ENCODE peak calls at places on chromosomes 12 and 14, in eight cellular contexts. One of them, this sample, is unnamed. For H3K36me3 and H3K9me3, the result is how much of the 10 kb centered on the place peaks cover.

GRCh38 chr14:43168374-43168925 is 1338.6 kb downstream of the FSCB start:
- DNase-seq in Peyer's patch: no peak
- DNase-seq in adrenal gland: no peak
- DNase-seq in tibial artery: no peak
- DNase-seq in ovary: no peak
- DNase-seq in kidney: no peak
- DNase-seq in CD8-positive, alpha-beta T cell: no peak
- DNase-seq in lung: no peak
- DNase-seq in this sample: no peak

GRCh38 chr14:68786491-68787234 is 6.2 kb downstream of the ZFP36L1 start:
- DNase-seq in ovary: peak
- DNase-seq in Peyer's patch: peak
- DNase-seq in adrenal gland: peak
- DNase-seq in kidney: no peak
- DNase-seq in lung: no peak
- DNase-seq in tibial artery: no peak
- DNase-seq in CD8-positive, alpha-beta T cell: no peak
- DNase-seq in this sample: peak

GRCh38 chr12:80700327-80700726 is 7.1 kb upstream of the MYF6 start:
- DNase-seq in kidney: no peak
- DNase-seq in ovary: no peak
- DNase-seq in Peyer's patch: no peak
- DNase-seq in lung: no peak
- DNase-seq in adrenal gland: no peak
- DNase-seq in CD8-positive, alpha-beta T cell: no peak
- DNase-seq in tibial artery: no peak
- DNase-seq in this sample: no peak

GRCh38 chr12:33988888-33989287 is 33.4 kb upstream of the ALG10 start:
- DNase-seq in lung: no peak
- DNase-seq in tibial artery: no peak
- DNase-seq in ovary: no peak
- DNase-seq in Peyer's patch: no peak
- DNase-seq in CD8-positive, alpha-beta T cell: no peak
- DNase-seq in adrenal gland: no peak
- DNase-seq in kidney: no peak
- DNase-seq in this sample: no peak

GRCh38 chr12:1434296-1434955 is 160.0 kb downstream of the FBXL14 start:
- DNase-seq in tibial artery: no peak
- DNase-seq in adrenal gland: no peak
- DNase-seq in lung: no peak
- DNase-seq in kidney: no peak
- DNase-seq in CD8-positive, alpha-beta T cell: no peak
- DNase-seq in ovary: no peak
- DNase-seq in Peyer's patch: no peak
- DNase-seq in this sample: no peak

GRCh38 chr12:47270782-47271664 is 191.3 kb upstream of the AMIGO2 start:
- DNase-seq in Peyer's patch: no peak
- DNase-seq in tibial artery: no peak
- DNase-seq in kidney: no peak
- DNase-seq in CD8-positive, alpha-beta T cell: no peak
- DNase-seq in lung: no peak
- DNase-seq in ovary: no peak
- DNase-seq in adrenal gland: no peak
- DNase-seq in this sample: no peak

GRCh38 chr12:54890339-54890738 is 36.0 kb downstream of the MUCL1 start:
- DNase-seq in Peyer's patch: no peak
- DNase-seq in lung: no peak
- DNase-seq in adrenal gland: no peak
- DNase-seq in tibial artery: no peak
- DNase-seq in CD8-positive, alpha-beta T cell: no peak
- DNase-seq in kidney: no peak
- DNase-seq in ovary: no peak
- DNase-seq in this sample: no peak

GRCh38 chr12:127178463-127178862 is 1088.5 kb upstream of the TMEM132C start:
- DNase-seq in CD8-positive, alpha-beta T cell: no peak
- DNase-seq in ovary: no peak
- DNase-seq in kidney: no peak
- DNase-seq in adrenal gland: no peak
- DNase-seq in tibial artery: no peak
- DNase-seq in Peyer's patch: no peak
- DNase-seq in lung: no peak
- DNase-seq in this sample: no peak

GRCh38 chr14:101809671-101810514 is 48.4 kb downstream of the PPP2R5C start:
- DNase-seq in Peyer's patch: peak
- DNase-seq in kidney: peak
- DNase-seq in adrenal gland: peak
- DNase-seq in CD8-positive, alpha-beta T cell: peak
- DNase-seq in lung: peak
- DNase-seq in ovary: peak
- DNase-seq in tibial artery: peak
- DNase-seq in this sample: peak

DNA sequence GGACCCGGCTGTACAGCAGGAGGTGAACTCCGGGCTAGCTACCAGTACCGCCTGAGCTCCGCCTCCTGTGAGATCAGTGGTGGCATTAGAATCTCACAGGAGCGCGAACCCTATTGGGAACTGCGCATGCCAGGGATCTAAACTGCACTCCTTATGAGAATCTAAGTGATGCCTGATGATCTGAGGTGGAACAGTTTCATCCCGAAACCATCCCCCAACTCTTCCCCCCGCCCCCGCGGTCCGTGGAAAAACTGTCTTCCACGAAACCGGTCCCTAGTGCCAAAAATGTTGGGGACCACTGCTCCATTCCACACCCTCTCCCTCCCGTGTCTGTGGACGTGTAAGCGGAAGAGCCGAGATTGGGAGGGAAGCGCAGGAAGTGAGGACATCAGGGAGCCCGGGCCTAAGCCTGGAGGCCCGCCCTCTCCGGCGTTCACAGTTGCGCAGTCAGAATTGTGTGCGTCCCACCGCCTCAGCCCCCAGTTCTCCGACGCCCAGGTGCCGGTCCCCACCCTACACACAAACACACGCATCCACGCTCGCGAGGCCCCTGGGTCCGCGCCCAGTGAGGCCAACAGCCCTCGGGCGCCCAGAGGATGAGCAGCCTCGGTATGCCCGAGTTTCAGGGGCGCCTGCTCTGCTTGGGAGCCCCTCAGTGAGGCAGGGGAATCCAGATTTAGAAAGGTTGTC is 1.8 kb upstream of the RNASE4 start:
- DNase-seq in adrenal gland: peak
- DNase-seq in Peyer's patch: peak
- DNase-seq in tibial artery: peak
- DNase-seq in kidney: peak
- DNase-seq in CD8-positive, alpha-beta T cell: peak
- DNase-seq in ovary: peak
- DNase-seq in lung: peak
- DNase-seq in this sample: peak
- TF ChIP-seq CTCF in adrenal gland: no peak
- TF ChIP-seq CTCF in Peyer's patch: no peak
- TF ChIP-seq CTCF in tibial artery: no peak
- TF ChIP-seq CTCF in kidney: no peak
- TF ChIP-seq CTCF in CD8-positive, alpha-beta T cell: no peak
- TF ChIP-seq CTCF in ovary: peak
- TF ChIP-seq CTCF in lung: no peak
- TF ChIP-seq CTCF in this sample: no peak

GRCh38 chr14:77109656-77110055 is 11.6 kb downstream of the CIPC start:
- DNase-seq in ovary: no peak
- DNase-seq in lung: no peak
- DNase-seq in CD8-positive, alpha-beta T cell: no peak
- DNase-seq in Peyer's patch: no peak
- DNase-seq in adrenal gland: no peak
- DNase-seq in kidney: no peak
- DNase-seq in tibial artery: no peak
- DNase-seq in this sample: no peak

GRCh38 chr14:77113644-77114043 is 15.6 kb downstream of the CIPC start:
- DNase-seq in CD8-positive, alpha-beta T cell: no peak
- DNase-seq in Peyer's patch: no peak
- DNase-seq in tibial artery: no peak
- DNase-seq in lung: no peak
- DNase-seq in adrenal gland: peak
- DNase-seq in kidney: peak
- DNase-seq in ovary: no peak
- DNase-seq in this sample: no peak

GRCh38 chr14:77110286-77110685 is 12.2 kb downstream of the CIPC start:
- DNase-seq in adrenal gland: no peak
- DNase-seq in tibial artery: no peak
- DNase-seq in kidney: no peak
- DNase-seq in ovary: no peak
- DNase-seq in lung: no peak
- DNase-seq in Peyer's patch: no peak
- DNase-seq in CD8-positive, alpha-beta T cell: no peak
- DNase-seq in this sample: no peak

GRCh38 chr14:77108753-77109152 is 10.7 kb downstream of the CIPC start:
- DNase-seq in Peyer's patch: no peak
- DNase-seq in adrenal gland: no peak
- DNase-seq in tibial artery: no peak
- DNase-seq in kidney: no peak
- DNase-seq in CD8-positive, alpha-beta T cell: no peak
- DNase-seq in lung: no peak
- DNase-seq in ovary: no peak
- DNase-seq in this sample: no peak

DNA sequence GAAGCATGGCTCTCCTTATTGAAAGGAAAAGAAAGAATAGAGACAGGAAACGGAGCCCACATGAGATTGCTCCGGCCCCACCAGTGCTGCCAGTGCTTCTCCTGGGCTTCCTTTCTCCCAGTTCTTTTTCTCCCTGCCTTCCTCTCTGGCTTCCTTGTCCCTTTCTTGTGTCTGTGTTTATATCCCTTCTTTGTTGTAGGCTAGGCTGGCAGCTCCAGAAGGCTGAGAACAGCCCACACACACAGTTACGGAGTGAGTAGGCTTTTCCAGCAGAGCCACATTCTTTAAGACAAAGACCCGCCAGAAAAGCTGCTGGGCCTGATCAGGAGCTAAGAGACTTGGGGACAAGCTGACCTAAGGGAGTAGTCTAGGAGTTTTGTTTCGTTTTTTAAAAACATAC is 13.0 kb downstream of the CIPC start:
- DNase-seq in Peyer's patch: no peak
- DNase-seq in ovary: no peak
- DNase-seq in kidney: no peak
- DNase-seq in lung: no peak
- DNase-seq in adrenal gland: no peak
- DNase-seq in tibial artery: no peak
- DNase-seq in CD8-positive, alpha-beta T cell: no peak
- DNase-seq in this sample: peak
- H3K36me3 ChIP-seq in Peyer's patch: half or more
- H3K36me3 ChIP-seq in ovary: under half
- H3K36me3 ChIP-seq in kidney: under half
- H3K36me3 ChIP-seq in lung: under half
- H3K36me3 ChIP-seq in adrenal gland: half or more
- H3K36me3 ChIP-seq in tibial artery: half or more
- H3K36me3 ChIP-seq in CD8-positive, alpha-beta T cell: under half
- H3K36me3 ChIP-seq in this sample: under half

GRCh38 chr12:122230798-122231197 is 4.9 kb upstream of the DIABLO start:
- DNase-seq in lung: no peak
- DNase-seq in CD8-positive, alpha-beta T cell: no peak
- DNase-seq in Peyer's patch: no peak
- DNase-seq in ovary: no peak
- DNase-seq in adrenal gland: no peak
- DNase-seq in tibial artery: no peak
- DNase-seq in kidney: no peak
- DNase-seq in this sample: no peak
- H3K9me3 ChIP-seq in lung: under half
- H3K9me3 ChIP-seq in CD8-positive, alpha-beta T cell: under half
- H3K9me3 ChIP-seq in Peyer's patch: under half
- H3K9me3 ChIP-seq in ovary: under half
- H3K9me3 ChIP-seq in adrenal gland: under half
- H3K9me3 ChIP-seq in tibial artery: under half
- H3K9me3 ChIP-seq in kidney: under half
- H3K9me3 ChIP-seq in this sample: under half

DNA sequence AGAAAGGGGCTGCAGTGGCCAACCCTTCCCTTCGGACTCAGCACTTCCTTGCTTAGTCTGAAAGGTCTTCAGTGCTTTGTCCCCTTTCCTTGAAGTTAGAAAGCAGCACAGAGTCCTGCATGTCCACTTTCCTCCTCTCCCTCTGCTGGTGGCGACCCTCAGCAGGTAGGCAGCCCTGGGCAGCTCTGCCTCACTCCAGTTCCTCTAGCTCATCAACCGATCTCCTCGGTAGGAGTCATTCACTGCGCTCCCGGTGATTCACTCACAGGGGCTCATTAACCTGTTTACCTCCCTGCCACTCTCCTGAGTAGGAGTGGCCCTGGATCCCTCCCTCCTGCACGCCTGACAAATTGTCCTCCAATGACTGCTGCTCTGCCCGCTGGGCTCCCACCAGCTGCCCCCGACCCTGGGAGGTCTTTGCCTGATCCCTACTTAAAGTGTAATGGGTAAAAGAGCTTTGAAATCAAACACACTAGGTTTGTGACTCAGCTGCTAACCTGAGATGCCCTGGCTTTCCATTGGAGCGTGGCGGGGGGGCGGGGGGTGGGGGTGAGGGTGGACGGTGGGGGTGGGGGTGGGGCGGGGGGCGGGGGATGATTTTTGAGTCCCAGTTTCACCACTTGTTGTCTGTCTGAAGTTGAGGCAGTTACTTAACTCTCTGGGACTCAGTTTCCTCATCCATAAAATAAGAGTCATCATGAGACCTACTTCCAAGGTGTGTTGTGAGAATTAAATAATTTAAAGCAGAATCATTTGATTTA is 4.2 kb downstream of the SCNN1A start:
- DNase-seq in kidney: peak
- DNase-seq in Peyer's patch: peak
- DNase-seq in lung: peak
- DNase-seq in CD8-positive, alpha-beta T cell: no peak
- DNase-seq in tibial artery: no peak
- DNase-seq in adrenal gland: peak
- DNase-seq in ovary: no peak
- DNase-seq in this sample: peak
- TF ChIP-seq CTCF in kidney: peak
- TF ChIP-seq CTCF in Peyer's patch: no peak
- TF ChIP-seq CTCF in lung: no peak
- TF ChIP-seq CTCF in CD8-positive, alpha-beta T cell: no peak
- TF ChIP-seq CTCF in tibial artery: no peak
- TF ChIP-seq CTCF in adrenal gland: no peak
- TF ChIP-seq CTCF in ovary: no peak
- TF ChIP-seq CTCF in this sample: peak

GRCh38 chr12:106094304-106094703 is 44.5 kb downstream of the NUAK1 start:
- DNase-seq in lung: no peak
- DNase-seq in adrenal gland: no peak
- DNase-seq in Peyer's patch: no peak
- DNase-seq in ovary: no peak
- DNase-seq in tibial artery: no peak
- DNase-seq in CD8-positive, alpha-beta T cell: no peak
- DNase-seq in kidney: no peak
- DNase-seq in this sample: no peak
- H3K36me3 ChIP-seq in lung: under half
- H3K36me3 ChIP-seq in adrenal gland: under half
- H3K36me3 ChIP-seq in Peyer's patch: under half
- H3K36me3 ChIP-seq in ovary: under half
- H3K36me3 ChIP-seq in tibial artery: under half
- H3K36me3 ChIP-seq in CD8-positive, alpha-beta T cell: under half
- H3K36me3 ChIP-seq in kidney: under half
- H3K36me3 ChIP-seq in this sample: under half

GRCh38 chr14:104351849-104352492 is 213.6 kb downstream of the KIF26A start:
- DNase-seq in adrenal gland: no peak
- DNase-seq in kidney: no peak
- DNase-seq in ovary: no peak
- DNase-seq in CD8-positive, alpha-beta T cell: no peak
- DNase-seq in Peyer's patch: no peak
- DNase-seq in tibial artery: peak
- DNase-seq in lung: no peak
- DNase-seq in this sample: no peak
- H3K9me3 ChIP-seq in adrenal gland: under half
- H3K9me3 ChIP-seq in kidney: under half
- H3K9me3 ChIP-seq in ovary: under half
- H3K9me3 ChIP-seq in CD8-positive, alpha-beta T cell: under half
- H3K9me3 ChIP-seq in Peyer's patch: under half
- H3K9me3 ChIP-seq in tibial artery: under half
- H3K9me3 ChIP-seq in lung: under half
- H3K9me3 ChIP-seq in this sample: under half

This sample was measured in thyroid gland.